ENCODE peak calls at places on chromosomes 2 and 18, in seven cellular contexts. D, H, Q, A, G, R and Y are unnamed samples.

GRCh38 chr2:136935119-136935518 is 169.8 kb downstream of the THSD7B start:
- DNase-seq in H (no peak), G (no peak), D (no peak), A (no peak), R (no peak), Q (no peak), Y (no peak)

GRCh38 chr18:66508937-66509336 is 95.0 kb downstream of the CDH19 start:
- DNase-seq in D (no peak), Q (no peak), R (no peak), G (no peak), A (no peak), H (no peak), Y (no peak)

GRCh38 chr2:184597571-184597980 is 753 bp upstream of the ZNF804A start:
- DNase-seq in G (peak; percentile 38), Q (no peak), D (no peak), R (no peak), A (no peak), H (peak; percentile 77), Y (no peak)

GRCh38 chr2:169131587-169132512 is 62.5 kb downstream of the DHRS9 start:
- DNase-seq in A (no peak), H (peak; percentile 51), R (peak; percentile 15), G (no peak), D (no peak), Q (no peak), Y (no peak)

GRCh38 chr2:219155054-219155644 is 5.5 kb downstream of the NHEJ1 start:
- DNase-seq in A (no peak), H (peak; percentile 94), D (no peak), Q (peak; percentile 35), G (no peak), R (no peak), Y (no peak)

GRCh38 chr18:75109819-75110218 is 99.1 kb downstream of the PTGR3 start:
- DNase-seq in Q (no peak), H (no peak), D (no peak), G (no peak), R (no peak), A (no peak), Y (no peak)

GRCh38 chr2:1876352-1876751 is 132.0 kb upstream of the PXDN start:
- DNase-seq in Q (no peak), R (no peak), D (no peak), G (no peak), A (no peak), H (no peak), Y (no peak)

GRCh38 chr2:30584116-30584515 is 137.1 kb downstream of the LCLAT1 start:
- DNase-seq in R (peak; percentile 20), D (no peak), A (no peak), H (no peak), G (no peak), Q (no peak), Y (no peak)

GRCh38 chr2:120979398-120979797 is 243.7 kb downstream of the GLI2 start:
- DNase-seq in G (no peak), D (no peak), A (no peak), H (no peak), R (no peak), Q (no peak), Y (no peak)

GRCh38 chr2:38106420-38107182 is 30.6 kb upstream of the CYP1B1 start:
- DNase-seq in A (no peak), Q (no peak), G (no peak), R (no peak), H (peak; percentile 45), D (no peak), Y (no peak)

GRCh38 chr2:60479226-60480088 is 74.0 kb downstream of the BCL11A start:
- DNase-seq in G (no peak), R (no peak), H (no peak), Q (no peak), A (no peak), D (no peak), Y (no peak)

GRCh38 chr2:9280204-9280603 is 73.6 kb downstream of the ASAP2 start:
- DNase-seq in A (no peak), D (no peak), Q (no peak), R (no peak), H (no peak), G (no peak), Y (no peak)

GRCh38 chr2:173027181-173028128 is 48.2 kb upstream of the MAP3K20 start:
- DNase-seq in H (peak; percentile 97), G (peak; percentile 81), R (peak; percentile 41), D (peak; percentile 94), A (peak; percentile 89), Q (peak; percentile 89), Y (peak; percentile 76)

GRCh38 chr18:74414951-74415515 is 42.1 kb downstream of the DIPK1C start:
- DNase-seq in G (no peak), A (no peak), H (no peak), D (no peak), R (no peak), Q (no peak), Y (no peak)

GRCh38 chr2:200335657-200336056 is 29.2 kb downstream of the SPATS2L start:
- DNase-seq in A (no peak), R (no peak), D (no peak), H (no peak), Q (no peak), G (no peak), Y (no peak)

GRCh38 chr18:33951031-33951430 is 273.7 kb downstream of the NOL4 start:
- DNase-seq in Q (no peak), G (no peak), H (no peak), A (no peak), D (no peak), R (no peak), Y (no peak)

GRCh38 chr2:10392951-10393647 is 55.0 kb downstream of the ODC1 start:
- DNase-seq in Q (peak; percentile 52), H (peak; percentile 55), R (no peak), D (no peak), A (no peak), G (no peak), Y (no peak)

GRCh38 chr2:177263451-177264208 is 897 bp downstream of the NFE2L2 start:
- DNase-seq in H (peak; percentile 93), A (peak; percentile 99), G (peak; percentile 99), R (peak; percentile 71), Q (peak; percentile 99), D (peak; percentile 99), Y (peak; percentile 98)

GRCh38 chr2:32947484-32948143 is 861 bp downstream of the LTBP1 start:
- DNase-seq in Q (peak; percentile 45), D (peak; percentile 70), R (no peak), G (peak; percentile 61), H (peak; percentile 77), A (no peak), Y (peak; percentile 77)

GRCh38 chr2:176911-177310 is 86.9 kb downstream of the SH3YL1 start:
- DNase-seq in H (no peak), G (no peak), Q (no peak), A (no peak), R (no peak), D (no peak), Y (no peak)

GRCh38 chr2:241775223-241776177 is 1.1 kb upstream of the GAL3ST2 start:
- DNase-seq in R (no peak), H (no peak), Q (no peak), D (peak; percentile 57), A (no peak), G (no peak), Y (no peak)

GRCh38 chr2:136874258-136874657 is 108.9 kb downstream of the THSD7B start:
- DNase-seq in R (no peak), A (no peak), Q (no peak), D (no peak), G (no peak), H (peak; percentile 68), Y (no peak)

GRCh38 chr18:52636536-52636935 is 296.5 kb downstream of the DCC start:
- DNase-seq in A (no peak), H (peak; percentile 44), Q (no peak), R (no peak), G (no peak), D (no peak), Y (no peak)
- TF ChIP-seq CTCF in A (no peak), H (peak; percentile 52), Q (no peak), R (peak; percentile 12), G (no peak), D (no peak), Y (no peak)

DNA sequence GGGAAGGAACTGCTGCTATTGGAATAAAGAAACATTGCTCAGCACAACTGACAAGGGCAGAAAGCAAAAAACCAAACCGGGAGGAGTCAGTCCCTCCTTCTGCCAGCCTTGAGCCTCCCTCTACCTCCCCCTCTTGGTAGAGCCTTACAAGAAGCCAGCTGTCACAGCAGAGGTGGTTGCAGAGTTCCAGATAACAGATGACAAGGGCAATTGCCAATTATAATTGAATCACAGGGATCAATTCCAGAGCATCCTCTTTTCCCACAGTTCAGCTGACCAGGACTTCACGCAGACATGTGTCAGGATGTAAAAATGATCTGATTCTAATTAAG is 548.2 kb upstream of the LRRTM1 start:
- DNase-seq in H (peak; percentile 64), Q (no peak), G (no peak), R (no peak), A (no peak), D (no peak), Y (no peak)
- TF ChIP-seq CTCF in H (peak; percentile 52), Q (no peak), G (no peak), R (peak; percentile 31), A (no peak), D (no peak), Y (peak; percentile 33)

DNA sequence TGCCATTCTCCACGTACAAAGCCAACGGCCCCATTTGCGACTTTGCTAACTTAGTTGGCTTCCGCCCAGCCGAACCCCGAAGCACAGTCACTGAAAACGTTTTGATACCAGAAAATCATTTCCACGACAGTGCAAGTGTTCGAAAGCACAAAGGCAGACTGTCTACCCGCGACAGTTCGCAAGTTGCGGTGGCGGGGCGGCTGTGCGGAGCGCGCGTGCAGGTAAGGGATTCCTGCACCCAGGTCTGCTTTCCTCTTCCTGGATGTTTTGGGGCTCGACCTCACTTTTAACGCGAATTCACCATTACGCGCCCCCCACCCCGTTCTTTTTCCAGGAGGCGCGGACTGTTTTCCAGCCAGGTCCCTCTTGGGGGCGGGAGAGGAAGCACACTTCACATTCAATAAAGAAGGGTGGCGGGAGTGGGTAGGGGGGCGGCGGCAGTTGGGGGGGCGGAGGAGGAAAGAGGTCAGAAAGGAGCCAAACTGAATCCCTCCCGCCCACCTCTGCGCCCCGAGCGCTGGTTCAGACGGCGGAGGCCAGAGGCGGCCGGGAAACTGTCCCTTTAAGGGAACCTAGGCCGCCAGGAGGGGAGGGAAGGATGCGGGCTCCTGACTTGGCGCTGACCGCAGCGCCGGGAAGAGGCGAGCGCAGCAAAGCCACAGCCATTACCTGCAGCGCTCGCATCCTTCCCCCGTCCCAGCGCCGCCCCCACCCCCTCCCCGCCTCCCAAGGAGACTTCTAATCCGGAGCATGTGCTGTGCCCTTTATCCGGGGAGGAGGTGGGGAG is 107.5 kb upstream of the KCTD1 start:
- DNase-seq in H (peak; percentile 86), Q (peak; percentile 70), A (no peak), G (peak; percentile 61), D (peak; percentile 79), R (no peak), Y (peak; percentile 76)
- TF ChIP-seq CTCF in H (no peak), Q (peak; percentile 24), A (peak; percentile 17), G (no peak), D (peak; percentile 22), R (no peak), Y (peak; percentile 62)

GRCh38 chr2:122209377-122209776 is 453.9 kb downstream of the TSN start:
- DNase-seq in A (no peak), R (no peak), D (no peak), H (no peak), G (no peak), Q (no peak), Y (no peak)

GRCh38 chr2:122206101-122206500 is 450.6 kb downstream of the TSN start:
- DNase-seq in H (no peak), D (no peak), R (no peak), G (no peak), A (no peak), Q (no peak), Y (no peak)

GRCh38 chr2:122205637-122206036 is 450.2 kb downstream of the TSN start:
- DNase-seq in H (no peak), A (no peak), Q (no peak), D (no peak), G (no peak), R (no peak), Y (no peak)

GRCh38 chr2:122203523-122203922 is 448.1 kb downstream of the TSN start:
- DNase-seq in D (no peak), Q (no peak), G (no peak), A (no peak), R (no peak), H (no peak), Y (no peak)
- TF ChIP-seq CTCF in D (no peak), Q (no peak), G (no peak), A (no peak), R (no peak), H (no peak), Y (peak; percentile 28)